ENCODE peak calls at places on chromosomes 12 and 14, in six cellular contexts. One of them, this sample, is unnamed.

GRCh38 chr14:71449316-71450055 is 482.7 kb upstream of the RGS6 start:
- DNase-seq in neuronal stem cell: no peak
- DNase-seq in H9: no peak
- DNase-seq in IMR-90: no peak
- DNase-seq in trophoblast cell: peak; percentile 11
- DNase-seq in H1: no peak
- DNase-seq in this sample: no peak

GRCh38 chr12:6249580-6249979 is 49.4 kb downstream of the CD9 start:
- DNase-seq in neuronal stem cell: no peak
- DNase-seq in H9: no peak
- DNase-seq in IMR-90: no peak
- DNase-seq in trophoblast cell: no peak
- DNase-seq in H1: no peak
- DNase-seq in this sample: no peak

GRCh38 chr12:52860102-52860838 is 11.5 kb upstream of the KRT78 start:
- DNase-seq in neuronal stem cell: no peak
- DNase-seq in H9: peak; percentile 31
- DNase-seq in IMR-90: peak; percentile 52
- DNase-seq in trophoblast cell: peak; percentile 51
- DNase-seq in H1: no peak
- DNase-seq in this sample: peak; percentile 49

GRCh38 chr14:51860164-51860835 is at the start of gene GNG2:
- DNase-seq in neuronal stem cell: peak; percentile 56
- DNase-seq in H9: peak; percentile 69
- DNase-seq in IMR-90: peak; percentile 75
- DNase-seq in trophoblast cell: no peak
- DNase-seq in H1: no peak
- DNase-seq in this sample: peak; percentile 83

GRCh38 chr12:50024227-50024626 is 1.1 kb downstream of the RACGAP1 start:
- DNase-seq in neuronal stem cell: no peak
- DNase-seq in H9: no peak
- DNase-seq in IMR-90: no peak
- DNase-seq in trophoblast cell: no peak
- DNase-seq in H1: no peak
- DNase-seq in this sample: no peak

GRCh38 chr14:73567951-73568885 is 795 bp upstream of the ACOT2 start:
- DNase-seq in neuronal stem cell: no peak
- DNase-seq in H9: no peak
- DNase-seq in IMR-90: peak; percentile 41
- DNase-seq in trophoblast cell: peak; percentile 49
- DNase-seq in H1: no peak
- DNase-seq in this sample: peak; percentile 18

GRCh38 chr12:106189341-106189740 is 50.6 kb upstream of the NUAK1 start:
- DNase-seq in neuronal stem cell: peak; percentile 6
- DNase-seq in H9: no peak
- DNase-seq in IMR-90: no peak
- DNase-seq in trophoblast cell: no peak
- DNase-seq in H1: no peak
- DNase-seq in this sample: no peak

GRCh38 chr12:126684703-126685102 is 1582.3 kb upstream of the TMEM132C start:
- DNase-seq in neuronal stem cell: no peak
- DNase-seq in H9: no peak
- DNase-seq in IMR-90: no peak
- DNase-seq in trophoblast cell: no peak
- DNase-seq in H1: no peak
- DNase-seq in this sample: no peak

GRCh38 chr14:74840603-74841030 is 35.3 kb downstream of the PROX2 start:
- DNase-seq in neuronal stem cell: no peak
- DNase-seq in H9: no peak
- DNase-seq in IMR-90: no peak
- DNase-seq in trophoblast cell: peak; percentile 55
- DNase-seq in H1: no peak
- DNase-seq in this sample: no peak

GRCh38 chr14:69693823-69694729 is 72.9 kb upstream of the SRSF5 start:
- DNase-seq in neuronal stem cell: no peak
- DNase-seq in H9: no peak
- DNase-seq in IMR-90: no peak
- DNase-seq in trophoblast cell: no peak
- DNase-seq in H1: no peak
- DNase-seq in this sample: no peak

GRCh38 chr12:15558915-15559528 is 230.2 kb downstream of the EPS8 start:
- DNase-seq in neuronal stem cell: no peak
- DNase-seq in H9: no peak
- DNase-seq in IMR-90: peak; percentile 87
- DNase-seq in trophoblast cell: no peak
- DNase-seq in H1: no peak
- DNase-seq in this sample: no peak

GRCh38 chr12:83505586-83505985 is 818.9 kb downstream of the TMTC2 start:
- DNase-seq in neuronal stem cell: no peak
- DNase-seq in H9: no peak
- DNase-seq in IMR-90: no peak
- DNase-seq in trophoblast cell: no peak
- DNase-seq in H1: no peak
- DNase-seq in this sample: no peak

GRCh38 chr14:78835909-78836308 is 665.7 kb downstream of the NRXN3 start:
- DNase-seq in neuronal stem cell: no peak
- DNase-seq in H9: no peak
- DNase-seq in IMR-90: no peak
- DNase-seq in trophoblast cell: no peak
- DNase-seq in H1: no peak
- DNase-seq in this sample: no peak

GRCh38 chr14:81523616-81524015 is 10.0 kb downstream of the SEL1L start:
- DNase-seq in neuronal stem cell: no peak
- DNase-seq in H9: no peak
- DNase-seq in IMR-90: no peak
- DNase-seq in trophoblast cell: no peak
- DNase-seq in H1: no peak
- DNase-seq in this sample: no peak

GRCh38 chr12:76669981-76670380 is 93.9 kb upstream of the ZDHHC17 start:
- DNase-seq in neuronal stem cell: no peak
- DNase-seq in H9: no peak
- DNase-seq in IMR-90: no peak
- DNase-seq in trophoblast cell: no peak
- DNase-seq in H1: no peak
- DNase-seq in this sample: no peak

GRCh38 chr14:90136904-90137303 is 75.1 kb downstream of the KCNK13 start:
- DNase-seq in neuronal stem cell: no peak
- DNase-seq in H9: no peak
- DNase-seq in IMR-90: no peak
- DNase-seq in trophoblast cell: no peak
- DNase-seq in H1: no peak
- DNase-seq in this sample: no peak

GRCh38 chr14:54809767-54810166 is 92.9 kb downstream of the GCH1 start:
- DNase-seq in neuronal stem cell: no peak
- DNase-seq in H9: no peak
- DNase-seq in IMR-90: no peak
- DNase-seq in trophoblast cell: no peak
- DNase-seq in H1: no peak
- DNase-seq in this sample: no peak

GRCh38 chr14:58755026-58755929 is 117.5 kb downstream of the DACT1 start:
- DNase-seq in neuronal stem cell: no peak
- DNase-seq in H9: no peak
- DNase-seq in IMR-90: no peak
- DNase-seq in trophoblast cell: no peak
- DNase-seq in H1: no peak
- DNase-seq in this sample: no peak

GRCh38 chr14:100533647-100534485 is 53.4 kb downstream of the BEGAIN start:
- DNase-seq in neuronal stem cell: no peak
- DNase-seq in H9: peak; percentile 24
- DNase-seq in IMR-90: no peak
- DNase-seq in trophoblast cell: no peak
- DNase-seq in H1: no peak
- DNase-seq in this sample: no peak

GRCh38 chr12:131897276-131897675 is 2.9 kb downstream of the ULK1 start:
- DNase-seq in neuronal stem cell: no peak
- DNase-seq in H9: no peak
- DNase-seq in IMR-90: no peak
- DNase-seq in trophoblast cell: no peak
- DNase-seq in H1: no peak
- DNase-seq in this sample: no peak

GRCh38 chr12:131896811-131897270 is 2.4 kb downstream of the ULK1 start:
- DNase-seq in neuronal stem cell: no peak
- DNase-seq in H9: no peak
- DNase-seq in IMR-90: no peak
- DNase-seq in trophoblast cell: no peak
- DNase-seq in H1: no peak
- DNase-seq in this sample: no peak

GRCh38 chr12:131895640-131896079 is 1.2 kb downstream of the ULK1 start:
- DNase-seq in neuronal stem cell: no peak
- DNase-seq in H9: peak; percentile 39
- DNase-seq in IMR-90: no peak
- DNase-seq in trophoblast cell: no peak
- DNase-seq in H1: no peak
- DNase-seq in this sample: peak; percentile 11

GRCh38 chr12:131894981-131895639 is 688 bp downstream of the ULK1 start:
- DNase-seq in neuronal stem cell: no peak
- DNase-seq in H9: peak; percentile 43
- DNase-seq in IMR-90: no peak
- DNase-seq in trophoblast cell: no peak
- DNase-seq in H1: no peak
- DNase-seq in this sample: no peak

GRCh38 chr12:131896080-131896810 is 1.8 kb downstream of the ULK1 start:
- DNase-seq in neuronal stem cell: peak; percentile 76
- DNase-seq in H9: peak; percentile 96
- DNase-seq in IMR-90: peak; percentile 89
- DNase-seq in trophoblast cell: peak; percentile 83
- DNase-seq in H1: peak; percentile 53
- DNase-seq in this sample: peak; percentile 92
- H3K23ac ChIP-seq in neuronal stem cell: peak overlapping the region; percentile 60
- H3K23ac ChIP-seq in H9: no peak overlapping the region
- H3K23ac ChIP-seq in IMR-90: no peak overlapping the region
- H3K23ac ChIP-seq in trophoblast cell: no peak overlapping the region
- H3K23ac ChIP-seq in H1: no peak overlapping the region
- H3K23ac ChIP-seq in this sample: no peak overlapping the region

GRCh38 chr14:20971705-20972021 is 16.4 kb downstream of the RNASE2 start:
- DNase-seq in neuronal stem cell: no peak
- DNase-seq in H9: no peak
- DNase-seq in IMR-90: no peak
- DNase-seq in trophoblast cell: no peak
- DNase-seq in H1: no peak
- DNase-seq in this sample: no peak
- H4K91ac ChIP-seq in neuronal stem cell: no peak overlapping the region
- H4K91ac ChIP-seq in H9: no peak overlapping the region
- H4K91ac ChIP-seq in IMR-90: peak overlapping the region; percentile 59
- H4K91ac ChIP-seq in trophoblast cell: no peak overlapping the region
- H4K91ac ChIP-seq in H1: no peak overlapping the region
- H4K91ac ChIP-seq in this sample: peak overlapping the region; percentile 70

GRCh38 chr12:8819676-8819980 is 2.8 kb upstream of the A2ML1 start:
- DNase-seq in neuronal stem cell: no peak
- DNase-seq in H9: no peak
- DNase-seq in IMR-90: peak; percentile 9
- DNase-seq in trophoblast cell: no peak
- DNase-seq in H1: no peak
- DNase-seq in this sample: no peak

GRCh38 chr12:8816448-8816847 is 6.0 kb upstream of the A2ML1 start:
- DNase-seq in neuronal stem cell: no peak
- DNase-seq in H9: peak; percentile 17
- DNase-seq in IMR-90: no peak
- DNase-seq in trophoblast cell: no peak
- DNase-seq in H1: no peak
- DNase-seq in this sample: no peak

GRCh38 chr12:8817856-8818255 is 4.6 kb upstream of the A2ML1 start:
- DNase-seq in neuronal stem cell: no peak
- DNase-seq in H9: no peak
- DNase-seq in IMR-90: no peak
- DNase-seq in trophoblast cell: peak; percentile 78
- DNase-seq in H1: no peak
- DNase-seq in this sample: no peak

GRCh38 chr12:8818526-8818925 is 3.9 kb upstream of the A2ML1 start:
- DNase-seq in neuronal stem cell: no peak
- DNase-seq in H9: no peak
- DNase-seq in IMR-90: no peak
- DNase-seq in trophoblast cell: no peak
- DNase-seq in H1: no peak
- DNase-seq in this sample: no peak

GRCh38 chr12:8813963-8814362 is 8.5 kb upstream of the A2ML1 start:
- DNase-seq in neuronal stem cell: no peak
- DNase-seq in H9: no peak
- DNase-seq in IMR-90: no peak
- DNase-seq in trophoblast cell: no peak
- DNase-seq in H1: no peak
- DNase-seq in this sample: no peak
- H3K23ac ChIP-seq in neuronal stem cell: no peak overlapping the region
- H3K23ac ChIP-seq in H9: no peak overlapping the region
- H3K23ac ChIP-seq in IMR-90: no peak overlapping the region
- H3K23ac ChIP-seq in trophoblast cell: no peak overlapping the region
- H3K23ac ChIP-seq in H1: no peak overlapping the region
- H3K23ac ChIP-seq in this sample: no peak overlapping the region

GRCh38 chr14:64910847-64911495 is 3.3 kb upstream of the CHURC1 start:
- DNase-seq in neuronal stem cell: no peak
- DNase-seq in H9: no peak
- DNase-seq in IMR-90: peak; percentile 55
- DNase-seq in trophoblast cell: no peak
- DNase-seq in H1: no peak
- DNase-seq in this sample: peak; percentile 63

GRCh38 chr14:64912256-64912655 is 2.0 kb upstream of the CHURC1 start:
- DNase-seq in neuronal stem cell: no peak
- DNase-seq in H9: no peak
- DNase-seq in IMR-90: no peak
- DNase-seq in trophoblast cell: no peak
- DNase-seq in H1: no peak
- DNase-seq in this sample: peak; percentile 8

GRCh38 chr14:64915797-64916196 is 1.5 kb downstream of the CHURC1 start:
- DNase-seq in neuronal stem cell: no peak
- DNase-seq in H9: no peak
- DNase-seq in IMR-90: no peak
- DNase-seq in trophoblast cell: no peak
- DNase-seq in H1: no peak
- DNase-seq in this sample: no peak

GRCh38 chr14:64915025-64915424 is 770 bp downstream of the CHURC1 start:
- DNase-seq in neuronal stem cell: no peak
- DNase-seq in H9: no peak
- DNase-seq in IMR-90: no peak
- DNase-seq in trophoblast cell: no peak
- DNase-seq in H1: no peak
- DNase-seq in this sample: no peak

DNA sequence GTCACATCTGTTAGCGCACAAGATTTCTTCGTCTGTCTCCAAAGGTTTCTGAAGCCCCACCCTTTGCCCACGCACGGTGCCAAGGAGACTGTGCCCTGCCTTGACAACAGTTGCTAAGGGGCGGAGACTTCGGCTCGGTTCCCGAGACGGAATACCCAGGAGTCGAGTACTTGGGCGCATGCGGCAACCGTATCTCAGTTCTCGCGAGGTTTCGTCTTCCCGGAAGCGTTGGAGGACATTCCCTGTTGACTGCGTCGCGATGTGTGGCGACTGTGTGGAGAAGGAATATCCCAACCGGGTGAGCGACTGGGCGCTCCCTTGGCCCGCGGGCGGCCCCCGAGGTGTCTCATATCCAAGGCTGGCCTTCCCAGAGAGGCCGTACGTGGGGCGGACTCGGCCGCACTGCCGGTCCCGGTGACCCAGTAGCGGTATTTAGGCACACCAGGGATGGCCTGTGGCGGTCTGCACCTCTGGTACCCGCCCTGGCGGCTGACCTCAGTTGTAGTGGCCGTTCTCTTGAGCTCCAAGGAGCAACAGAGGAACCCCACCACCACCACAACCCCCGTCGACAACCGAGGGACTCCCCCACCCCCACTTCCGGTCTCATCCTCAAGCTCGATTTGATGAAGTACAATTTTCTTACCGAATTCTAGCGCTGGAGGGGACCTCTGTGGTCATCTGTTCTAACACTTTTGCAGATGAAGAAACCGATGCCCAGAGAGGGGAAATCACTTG is at the start of gene CHURC1:
- DNase-seq in neuronal stem cell: peak; percentile 96
- DNase-seq in H9: peak; percentile 98
- DNase-seq in IMR-90: peak; percentile 96
- DNase-seq in trophoblast cell: peak; percentile 97
- DNase-seq in H1: peak; percentile 89
- DNase-seq in this sample: peak; percentile 98
- H4K91ac ChIP-seq in neuronal stem cell: no peak within 1 kb of the TSS
- H4K91ac ChIP-seq in H9: no peak within 1 kb of the TSS
- H4K91ac ChIP-seq in IMR-90: peak within 1 kb of the TSS; percentile 56
- H4K91ac ChIP-seq in trophoblast cell: peak within 1 kb of the TSS; percentile 95
- H4K91ac ChIP-seq in H1: peak within 1 kb of the TSS; percentile 18
- H4K91ac ChIP-seq in this sample: peak within 1 kb of the TSS; percentile 67

This sample was measured in mesenchymal stem cell.